ENCODE peak calls at places on chromosomes 5 and 9, in six cellular contexts. A is A549, F is tibial nerve, K is suprapubic skin, J is GM12878, Y is sigmoid colon. C is an unnamed sample.

GRCh38 chr5:169694221-169694620 is 57.1 kb downstream of the DOCK2 start:
- DNase-seq in F (no peak), Y (no peak), K (no peak), A (no peak), J (no peak), C (no peak)

GRCh38 chr5:1420211-1421195 is 24.7 kb downstream of the SLC6A3 start:
- DNase-seq in A (no peak), K (peak; percentile 37), Y (peak; percentile 44), J (no peak), F (no peak), C (no peak)

GRCh38 chr5:101531031-101531430 is 627.9 kb upstream of the ST8SIA4 start:
- DNase-seq in J (no peak), F (no peak), Y (no peak), K (no peak), A (no peak), C (no peak)

GRCh38 chr9:99368341-99369326 is 146.6 kb downstream of the SEC61B start:
- DNase-seq in K (no peak), Y (peak; percentile 77), A (no peak), F (no peak), J (peak; percentile 24), C (no peak)

GRCh38 chr5:35854248-35854647 is 2.4 kb upstream of the IL7R start:
- DNase-seq in J (no peak), Y (no peak), F (no peak), K (no peak), A (no peak), C (no peak)

GRCh38 chr9:134326754-134327526 is 685 bp downstream of the RXRA start:
- DNase-seq in F (no peak), K (peak; percentile 61), J (no peak), Y (peak; percentile 76), A (peak; percentile 60), C (no peak)

GRCh38 chr9:116278326-116278725 is 124.7 kb downstream of the PAPPA start:
- DNase-seq in F (no peak), A (no peak), Y (no peak), J (no peak), K (no peak), C (no peak)

GRCh38 chr9:111005711-111006482 is 32.4 kb downstream of the LPAR1 start:
- DNase-seq in Y (no peak), F (no peak), A (no peak), J (no peak), K (no peak), C (no peak)

GRCh38 chr9:99057665-99058625 is 47.0 kb upstream of the TGFBR1 start:
- DNase-seq in J (peak; percentile 64), F (no peak), A (no peak), Y (no peak), K (no peak), C (peak; percentile 59)

GRCh38 chr5:151758430-151759241 is at the start of gene ATOX1:
- DNase-seq in J (peak; percentile 58), K (peak; percentile 92), F (peak; percentile 90), A (peak; percentile 96), Y (peak; percentile 95), C (peak; percentile 94)

GRCh38 chr9:131270171-131271015 is 5.9 kb downstream of the FAM78A start:
- DNase-seq in F (peak; percentile 38), J (no peak), A (no peak), K (no peak), Y (peak; percentile 86), C (peak; percentile 46)

GRCh38 chr9:81564632-81565031 is 124.7 kb downstream of the TLE1 start:
- DNase-seq in Y (no peak), K (no peak), J (no peak), F (no peak), A (no peak), C (no peak)

GRCh38 chr9:96612105-96612965 is 7.3 kb downstream of the CDC14B start:
- DNase-seq in A (peak; percentile 57), Y (peak; percentile 82), F (no peak), K (peak; percentile 81), J (no peak), C (peak; percentile 67)

GRCh38 chr5:1785062-1785461 is 14.6 kb downstream of the MRPL36 start:
- DNase-seq in F (no peak), K (peak; percentile 33), J (no peak), A (no peak), Y (peak; percentile 39), C (no peak)

GRCh38 chr9:73038613-73039012 is 85.8 kb upstream of the ALDH1A1 start:
- DNase-seq in Y (peak; percentile 84), J (no peak), F (peak; percentile 39), K (peak; percentile 67), A (no peak), C (peak; percentile 29)

GRCh38 chr5:92380069-92380770 is 997.1 kb upstream of the ARRDC3 start:
- DNase-seq in Y (no peak), F (no peak), J (no peak), K (no peak), A (no peak), C (no peak)

GRCh38 chr5:163473613-163474243 is 13.3 kb downstream of the HMMR start:
- DNase-seq in K (no peak), F (no peak), A (peak; percentile 18), Y (no peak), J (no peak), C (no peak)

GRCh38 chr5:35246411-35246810 is 16.1 kb upstream of the PRLR start:
- DNase-seq in J (no peak), A (no peak), K (no peak), Y (no peak), F (no peak), C (no peak)

GRCh38 chr5:66958984-66959641 is 237.5 kb downstream of the CD180 start:
- DNase-seq in J (no peak), Y (peak; percentile 69), F (no peak), K (peak; percentile 62), A (no peak), C (no peak)

GRCh38 chr9:72048850-72049249 is 11.6 kb downstream of the C9orf57 start:
- DNase-seq in J (no peak), A (no peak), K (no peak), Y (no peak), F (no peak), C (no peak)

GRCh38 chr5:139212484-139212883 is 14.3 kb upstream of the SIL1 start:
- DNase-seq in Y (no peak), A (no peak), J (no peak), F (no peak), K (no peak), C (no peak)

GRCh38 chr9:71819115-71819739 is 50.9 kb upstream of the CEMIP2 start:
- DNase-seq in K (no peak), Y (no peak), A (peak; percentile 21), F (no peak), J (no peak), C (peak; percentile 45)

GRCh38 chr5:136192015-136192525 is 892 bp downstream of the SMIM32 start:
- DNase-seq in F (no peak), Y (peak; percentile 64), J (no peak), K (no peak), A (no peak), C (no peak)

GRCh38 chr9:121271368-121272351 is 3.7 kb downstream of the GSN start:
- DNase-seq in J (no peak), F (no peak), Y (peak; percentile 82), A (no peak), K (no peak), C (no peak)

GRCh38 chr5:37871023-37871815 is 31.4 kb upstream of the GDNF start:
- DNase-seq in Y (no peak), F (no peak), K (no peak), A (no peak), J (no peak), C (no peak)

GRCh38 chr9:14014209-14014608 is 299.7 kb downstream of the NFIB start:
- DNase-seq in F (no peak), J (no peak), K (no peak), A (no peak), Y (no peak), C (no peak)
- TF ChIP-seq EP300 in F (no peak), J (no peak), K (no peak), A (no peak), Y (no peak), C (no peak)

GRCh38 chr9:93112116-93112863 is 16.3 kb downstream of the CARD19 start:
- DNase-seq in A (no peak), K (peak; percentile 60), F (no peak), J (no peak), Y (peak; percentile 58), C (no peak)
- TF ChIP-seq EP300 in A (no peak), K (no peak), F (no peak), J (no peak), Y (no peak), C (no peak)

DNA sequence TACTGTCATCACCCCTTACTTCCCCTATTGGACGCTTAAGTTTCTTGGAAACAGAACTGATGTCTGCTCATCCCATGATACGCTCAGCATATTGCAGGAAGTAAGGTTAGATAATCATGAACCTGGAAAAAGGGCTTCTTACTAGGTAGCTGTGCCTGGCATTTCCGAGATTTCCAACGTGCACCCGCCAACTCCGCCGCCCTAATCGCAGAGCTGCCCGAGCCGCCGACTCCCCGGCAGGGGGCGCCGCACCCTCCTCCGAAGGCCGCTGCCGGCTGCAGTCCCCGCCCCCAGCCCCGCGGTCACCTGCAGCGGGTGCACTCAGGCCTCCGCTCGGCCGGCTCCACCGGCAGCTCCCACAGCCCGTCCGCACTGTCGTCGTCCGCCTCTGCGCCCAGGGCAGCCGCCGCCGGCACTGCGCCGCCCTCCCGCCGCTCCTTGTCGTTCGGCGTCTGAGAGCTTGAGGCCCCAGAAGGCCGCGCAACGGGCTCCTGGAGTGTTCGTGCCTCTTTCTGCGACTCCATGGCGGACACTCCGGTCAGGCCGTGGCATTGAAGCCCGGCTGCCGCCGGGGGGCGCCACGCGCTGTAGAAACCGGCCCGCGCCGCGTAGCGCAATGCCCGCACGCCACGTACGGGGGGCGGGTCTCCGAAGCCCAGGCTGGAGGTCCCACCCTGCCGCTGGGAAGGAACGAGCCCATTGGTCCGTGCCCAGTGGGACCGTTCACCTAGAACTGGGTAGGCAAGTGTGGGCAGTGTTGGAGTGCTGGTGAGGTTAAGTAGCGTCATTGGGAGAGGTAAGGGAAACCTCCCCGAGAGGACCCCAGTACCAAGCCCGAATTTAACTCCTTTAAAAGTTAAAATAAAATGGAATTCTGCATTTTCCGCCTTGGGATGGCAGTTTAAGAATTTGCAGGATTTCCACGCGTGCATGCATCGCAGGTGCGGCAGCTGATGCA is at the start of gene DTWD2:
- DNase-seq in F (peak; percentile 80), A (peak; percentile 95), K (peak; percentile 93), Y (peak; percentile 93), J (peak; percentile 81), C (peak; percentile 96)
- TF ChIP-seq EP300 in F (peak; percentile 12), A (no peak), K (no peak), Y (no peak), J (peak; percentile 8), C (no peak)

GRCh38 chr5:83911367-83911919 is 190.8 kb upstream of the HAPLN1 start:
- DNase-seq in F (no peak), K (no peak), J (no peak), Y (no peak), A (no peak), C (no peak)
- TF ChIP-seq EP300 in F (no peak), K (no peak), J (no peak), Y (no peak), A (no peak), C (no peak)

DNA sequence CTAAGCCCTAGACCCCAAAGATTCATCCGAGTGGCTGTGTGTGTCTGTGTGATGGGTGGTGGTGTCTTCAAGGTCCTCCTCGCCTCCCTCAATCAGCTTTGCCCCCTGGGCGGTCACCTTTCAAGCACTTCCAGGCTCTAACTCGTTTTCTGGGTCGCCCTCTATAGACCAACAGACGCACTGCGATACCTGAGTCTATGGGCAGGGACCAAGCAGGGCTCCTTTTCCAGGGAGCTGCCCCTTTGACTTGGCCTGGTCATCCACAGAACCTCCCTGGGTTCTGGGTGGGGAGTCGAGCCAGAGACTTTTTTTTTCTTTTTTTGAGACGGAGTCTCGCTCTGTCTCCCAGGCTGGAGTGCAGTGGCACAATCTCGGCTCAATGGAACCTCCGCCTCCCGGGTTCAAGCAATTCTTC is 1.1 kb downstream of the SLC27A4 start:
- DNase-seq in A (peak; percentile 94), K (no peak), Y (peak; percentile 80), F (no peak), J (no peak), C (peak; percentile 72)
- TF ChIP-seq EP300 in A (no peak), K (no peak), Y (no peak), F (no peak), J (no peak), C (no peak)

C was measured in stomach.